ENCODE peak calls at places on chromosomes 1 and 21, in five cellular contexts. N is fibroblast of lung; R is left cardiac atrium; C is activated T-helper 1 cell treated with anti-CD3 and anti-CD28 coated beads, Interleukin-2, amount 50 U/mL, for 16 hours; L is ovary. B is an unnamed sample.

GRCh38 chr1:234409328-234409727 is 36.1 kb downstream of the COA6 start:
- DNase-seq in N (peak), R (no peak), L (no peak), C (no peak), B (no peak)

GRCh38 chr1:9687876-9688582 is 36.5 kb downstream of the PIK3CD start:
- DNase-seq in R (peak), N (no peak), L (peak), C (no peak), B (no peak)

GRCh38 chr1:70922196-70922595 is 125.4 kb downstream of the PTGER3 start:
- DNase-seq in N (no peak), R (no peak), L (no peak), C (no peak), B (no peak)

GRCh38 chr1:155128755-155129473 is 1.2 kb downstream of the EFNA1 start:
- DNase-seq in L (peak), C (no peak), R (peak), N (no peak), B (peak)

GRCh38 chr1:19814681-19815503 is at the start of gene RNF186:
- DNase-seq in C (no peak), N (no peak), L (no peak), R (no peak), B (no peak)

GRCh38 chr21:40227111-40227510 is 359.9 kb downstream of the PCP4 start:
- DNase-seq in R (no peak), N (no peak), C (no peak), L (no peak), B (no peak)

GRCh38 chr1:70205076-70205436 is 323 bp downstream of the LRRC40 start:
- DNase-seq in R (no peak), C (no peak), L (no peak), N (no peak), B (no peak)

GRCh38 chr1:217372251-217372970 is 258.5 kb downstream of the GPATCH2 start:
- DNase-seq in C (no peak), R (no peak), L (no peak), N (no peak), B (no peak)

GRCh38 chr1:230507671-230508407 is 81.7 kb upstream of the PGBD5 start:
- DNase-seq in N (peak), C (no peak), L (no peak), R (peak), B (no peak)

GRCh38 chr1:231584117-231584516 is 42.5 kb upstream of the DISC1 start:
- DNase-seq in R (no peak), C (no peak), N (peak), L (no peak), B (no peak)

GRCh38 chr1:151156515-151156819 is at the start of gene TNFAIP8L2:
- DNase-seq in L (no peak), R (peak), C (peak), N (no peak), B (peak)

GRCh38 chr1:232953176-232953524 is 2.7 kb downstream of the NTPCR start:
- DNase-seq in L (no peak), R (no peak), C (no peak), N (no peak), B (no peak)

GRCh38 chr1:226882631-226883409 is 12.4 kb downstream of the PSEN2 start:
- DNase-seq in C (no peak), R (no peak), L (no peak), N (peak), B (no peak)

GRCh38 chr1:83508485-83509151 is 490.3 kb downstream of the TTLL7 start:
- DNase-seq in N (peak), C (no peak), R (no peak), L (no peak), B (peak)

GRCh38 chr1:9307303-9307702 is 14.6 kb downstream of the SPSB1 start:
- DNase-seq in N (no peak), R (no peak), C (no peak), L (no peak), B (no peak)

GRCh38 chr1:11417162-11417561 is 61.8 kb upstream of the DISP3 start:
- DNase-seq in L (no peak), R (no peak), N (no peak), C (no peak), B (no peak)

GRCh38 chr1:219177363-219177762 is 3.7 kb downstream of the LYPLAL1 start:
- DNase-seq in N (no peak), C (no peak), R (no peak), L (no peak), B (no peak)

GRCh38 chr1:212973899-212974298 is 23.6 kb downstream of the VASH2 start:
- DNase-seq in N (no peak), R (no peak), C (no peak), L (no peak), B (no peak)

GRCh38 chr1:221723918-221724263 is 18.0 kb downstream of the DUSP10 start:
- DNase-seq in N (no peak), C (no peak), R (no peak), L (no peak), B (no peak)

GRCh38 chr21:42636535-42636914 is 16.9 kb upstream of the PDE9A start:
- DNase-seq in L (no peak), R (no peak), N (peak), C (no peak), B (no peak)

GRCh38 chr1:94481473-94481933 is 60.1 kb downstream of the F3 start:
- DNase-seq in N (peak), R (no peak), L (no peak), C (no peak), B (peak)

GRCh38 chr1:230681599-230681998 is 32.3 kb downstream of the AGT start:
- DNase-seq in L (no peak), N (peak), R (no peak), C (no peak), B (no peak)

GRCh38 chr1:245386321-245387002 is 231.7 kb downstream of the KIF26B start:
- DNase-seq in N (no peak), C (no peak), R (no peak), L (no peak), B (no peak)

GRCh38 chr1:44089371-44090070 is 29.1 kb upstream of the KLF17 start:
- DNase-seq in C (no peak), L (no peak), N (no peak), R (no peak), B (no peak)

GRCh38 chr1:12762766-12763165 is 10.8 kb upstream of the PRAMEF12 start:
- DNase-seq in N (no peak), L (no peak), R (no peak), C (no peak), B (no peak)

GRCh38 chr1:33433509-33434362 is 2.8 kb upstream of the PHC2 start:
- DNase-seq in R (peak), N (peak), L (peak), C (no peak), B (peak)

GRCh38 chr1:1960480-1961196 is 41.6 kb upstream of the TMEM52 start:
- DNase-seq in L (no peak), R (no peak), N (no peak), C (no peak), B (no peak)

GRCh38 chr1:27488523-27489138 is 1.3 kb downstream of the WASF2 start:
- DNase-seq in R (no peak), C (no peak), N (peak), L (no peak), B (no peak)

GRCh38 chr1:1431845-1432565 is 3.5 kb upstream of the VWA1 start:
- DNase-seq in R (peak), C (no peak), N (peak), L (peak), B (peak)